ENCODE peak calls at places on chromosomes 1 and 21, in six cellular contexts. U is C1 segment of cervical spinal cord, H is ureter, F is lung microvascular endothelial cell, G is iris pigment epithelial cell, A is AG08396. E is an unnamed sample.

GRCh38 chr1:56688522-56689026 is 43.5 kb downstream of the PRKAA2 start:
- DNase-seq in U (no peak), G (peak), F (peak), H (no peak), A (peak), E (peak)

GRCh38 chr1:165403835-165404482 is 41.0 kb downstream of the RXRG start:
- DNase-seq in G (peak), A (no peak), H (no peak), U (peak), F (peak), E (no peak)

GRCh38 chr21:10521091-10521598 is at the start of gene TPTE:
- DNase-seq in G (no peak), H (no peak), F (no peak), U (no peak), A (no peak), E (no peak)

GRCh38 chr21:27129215-27129614 is 162.3 kb upstream of the ADAMTS5 start:
- DNase-seq in A (no peak), F (no peak), H (no peak), U (no peak), G (no peak), E (no peak)

GRCh38 chr1:228059536-228060457 is 22.7 kb upstream of the ARF1 start:
- DNase-seq in A (peak), G (no peak), U (no peak), H (peak), F (peak), E (peak)

GRCh38 chr1:208203848-208204609 is 40.2 kb downstream of the PLXNA2 start:
- DNase-seq in A (no peak), H (no peak), F (no peak), U (no peak), G (peak), E (no peak)

GRCh38 chr1:30508175-30508448 is 215.3 kb downstream of the MATN1 start:
- DNase-seq in U (no peak), A (no peak), G (no peak), H (no peak), F (no peak), E (no peak)

GRCh38 chr1:71908313-71908712 is 374.0 kb downstream of the NEGR1 start:
- DNase-seq in A (no peak), H (no peak), F (no peak), U (no peak), G (no peak), E (no peak)

GRCh38 chr1:56149761-56150160 is 429.6 kb downstream of the PLPP3 start:
- DNase-seq in G (no peak), H (no peak), A (no peak), F (no peak), U (no peak), E (no peak)

GRCh38 chr1:33443067-33443704 is 12.3 kb upstream of the PHC2 start:
- DNase-seq in G (peak), F (peak), A (no peak), U (no peak), H (no peak), E (no peak)

GRCh38 chr1:236829085-236829484 is 34.0 kb downstream of the MTR start:
- DNase-seq in A (no peak), G (no peak), F (no peak), U (no peak), H (no peak), E (no peak)

GRCh38 chr1:15919316-15919715 is 56.6 kb downstream of the ZBTB17 start:
- DNase-seq in U (no peak), F (no peak), G (peak), A (peak), H (no peak), E (peak)

GRCh38 chr1:109923131-109923945 is 12.7 kb downstream of the CSF1 start:
- DNase-seq in A (no peak), H (no peak), G (peak), F (no peak), U (no peak), E (no peak)

GRCh38 chr1:201714542-201715276 is 114.2 kb upstream of the IPO9 start:
- DNase-seq in H (peak), G (peak), U (peak), A (peak), F (peak), E (peak)

GRCh38 chr1:24535021-24535424 is 20.9 kb upstream of the NCMAP start:
- DNase-seq in H (no peak), U (no peak), F (no peak), G (no peak), A (no peak), E (no peak)

GRCh38 chr1:205748398-205749093 is 1.4 kb downstream of the NUCKS1 start:
- DNase-seq in G (peak), A (peak), F (peak), H (no peak), U (peak), E (no peak)

GRCh38 chr1:24236170-24237045 is 49.3 kb upstream of the IFNLR1 start:
- DNase-seq in U (no peak), F (no peak), H (no peak), G (peak), A (peak), E (peak)

GRCh38 chr1:235940282-235940681 is 73.6 kb upstream of the LYST start:
- DNase-seq in F (no peak), H (no peak), U (no peak), A (no peak), G (no peak), E (no peak)

GRCh38 chr1:20184997-20185833 is 681 bp upstream of the UBXN10 start:
- DNase-seq in U (no peak), H (no peak), F (peak), G (no peak), A (no peak), E (no peak)

GRCh38 chr1:6037338-6037762 is 8.3 kb upstream of the KCNAB2 start:
- DNase-seq in G (peak), F (no peak), H (no peak), A (no peak), U (no peak), E (no peak)

GRCh38 chr1:1202831-1203560 is 3.4 kb downstream of the TNFRSF18 start:
- DNase-seq in G (no peak), U (no peak), F (no peak), A (no peak), H (no peak), E (no peak)

GRCh38 chr1:229124471-229125198 is 146.3 kb upstream of the RAB4A start:
- DNase-seq in H (no peak), A (no peak), F (peak), G (no peak), U (no peak), E (no peak)

GRCh38 chr1:1891349-1892078 is 627 bp upstream of the GNB1 start:
- DNase-seq in F (peak), U (no peak), H (peak), G (peak), A (peak), E (no peak)

GRCh38 chr1:55050283-55050682 is 10.9 kb downstream of the PCSK9 start:
- DNase-seq in G (peak), U (no peak), A (peak), H (no peak), F (no peak), E (no peak)

GRCh38 chr1:197199923-197200467 is 53.5 kb upstream of the ASPM start:
- DNase-seq in G (no peak), U (no peak), F (peak), H (no peak), A (no peak), E (no peak)

GRCh38 chr1:198330982-198331620 is 174.3 kb downstream of the NEK7 start:
- DNase-seq in U (no peak), G (peak), H (no peak), F (no peak), A (no peak), E (no peak)

GRCh38 chr1:66757740-66758139 is 5.5 kb downstream of the DYNLT5 start:
- DNase-seq in A (no peak), H (no peak), F (no peak), G (no peak), U (no peak), E (no peak)

GRCh38 chr1:61869691-61870109 is 127.4 kb downstream of the PATJ start:
- DNase-seq in F (no peak), A (no peak), H (no peak), U (no peak), G (no peak), E (no peak)

GRCh38 chr1:240399381-240399780 is 212.6 kb downstream of the GREM2 start:
- DNase-seq in G (peak), U (no peak), H (no peak), A (peak), F (no peak), E (no peak)

GRCh38 chr1:206463911-206464310 is 6.4 kb upstream of the IKBKE start:
- DNase-seq in H (no peak), U (no peak), A (no peak), G (no peak), F (no peak), E (no peak)

GRCh38 chr1:54220004-54220811 is 20.2 kb downstream of the MRPL37 start:
- DNase-seq in H (no peak), G (peak), F (peak), A (peak), U (peak), E (no peak)

GRCh38 chr1:54324750-54325704 is 81.2 kb downstream of the SSBP3 start:
- DNase-seq in U (peak), F (no peak), H (no peak), A (no peak), G (peak), E (no peak)

GRCh38 chr1:182677393-182678098 is 6.8 kb downstream of the RGS8 start:
- DNase-seq in A (no peak), F (no peak), U (no peak), G (no peak), H (no peak), E (no peak)

GRCh38 chr1:5513891-5514515 is 478.2 kb downstream of the NPHP4 start:
- DNase-seq in H (no peak), G (no peak), A (no peak), U (no peak), F (no peak), E (no peak)

GRCh38 chr1:197444754-197445153 is 176.7 kb downstream of the CRB1 start:
- DNase-seq in G (peak), F (no peak), U (no peak), A (no peak), H (no peak), E (no peak)

GRCh38 chr1:169155675-169156074 is 49.2 kb downstream of the ATP1B1 start:
- DNase-seq in F (no peak), G (no peak), U (no peak), A (no peak), H (no peak), E (no peak)

GRCh38 chr1:26768755-26769154 is 19.0 kb upstream of the PIGV start:
- DNase-seq in G (peak), F (peak), A (peak), H (no peak), U (no peak), E (no peak)

GRCh38 chr1:6171546-6172124 is 8.5 kb downstream of the CHD5 start:
- DNase-seq in F (peak), G (no peak), H (no peak), A (no peak), U (no peak), E (no peak)

GRCh38 chr21:35259452-35259851 is 210.3 kb upstream of the RUNX1 start:
- DNase-seq in H (no peak), A (no peak), U (no peak), G (no peak), F (no peak), E (no peak)

GRCh38 chr1:95572962-95573361 is 339.0 kb downstream of the RWDD3 start:
- DNase-seq in A (no peak), H (no peak), U (no peak), F (no peak), G (no peak), E (no peak)

E was measured in foreskin keratinocyte.